ENCODE peak calls at places on chromosomes 6 and 20, in four cellular contexts. K is mesenchymal stem cell, D is neuronal stem cell, F is RWPE2. S is an unnamed sample. For H3K4me1 and H3K36me3, the result is how much of the 10 kb centered on the place peaks cover.

GRCh38 chr6:9851541-9852380 is 563.1 kb downstream of the TFAP2A start:
- DNase-seq in D (no peak), F (no peak), K (peak), S (no peak)

GRCh38 chr20:58868795-58869194 is 16.3 kb downstream of the GNAS start:
- DNase-seq in F (no peak), K (no peak), D (no peak), S (no peak)

GRCh38 chr6:78810698-78811097 is 56.7 kb upstream of the IRAK1BP1 start:
- DNase-seq in K (no peak), F (peak), D (no peak), S (no peak)

GRCh38 chr6:74334722-74335121 is 638.7 kb downstream of the CD109 start:
- DNase-seq in D (no peak), F (no peak), K (no peak), S (no peak)

GRCh38 chr20:62570897-62571666 is 71.2 kb upstream of the SLCO4A1 start:
- DNase-seq in K (no peak), D (no peak), F (no peak), S (no peak)

GRCh38 chr6:100663219-100663863 is 198.6 kb upstream of the SIM1 start:
- DNase-seq in D (no peak), F (no peak), K (peak), S (no peak)

GRCh38 chr6:69973138-69973537 is 106.8 kb downstream of the COL19A1 start:
- DNase-seq in K (no peak), F (no peak), D (no peak), S (no peak)

GRCh38 chr6:45900808-45901752 is 114.6 kb downstream of the CLIC5 start:
- DNase-seq in D (no peak), K (peak), F (no peak), S (no peak)

DNA sequence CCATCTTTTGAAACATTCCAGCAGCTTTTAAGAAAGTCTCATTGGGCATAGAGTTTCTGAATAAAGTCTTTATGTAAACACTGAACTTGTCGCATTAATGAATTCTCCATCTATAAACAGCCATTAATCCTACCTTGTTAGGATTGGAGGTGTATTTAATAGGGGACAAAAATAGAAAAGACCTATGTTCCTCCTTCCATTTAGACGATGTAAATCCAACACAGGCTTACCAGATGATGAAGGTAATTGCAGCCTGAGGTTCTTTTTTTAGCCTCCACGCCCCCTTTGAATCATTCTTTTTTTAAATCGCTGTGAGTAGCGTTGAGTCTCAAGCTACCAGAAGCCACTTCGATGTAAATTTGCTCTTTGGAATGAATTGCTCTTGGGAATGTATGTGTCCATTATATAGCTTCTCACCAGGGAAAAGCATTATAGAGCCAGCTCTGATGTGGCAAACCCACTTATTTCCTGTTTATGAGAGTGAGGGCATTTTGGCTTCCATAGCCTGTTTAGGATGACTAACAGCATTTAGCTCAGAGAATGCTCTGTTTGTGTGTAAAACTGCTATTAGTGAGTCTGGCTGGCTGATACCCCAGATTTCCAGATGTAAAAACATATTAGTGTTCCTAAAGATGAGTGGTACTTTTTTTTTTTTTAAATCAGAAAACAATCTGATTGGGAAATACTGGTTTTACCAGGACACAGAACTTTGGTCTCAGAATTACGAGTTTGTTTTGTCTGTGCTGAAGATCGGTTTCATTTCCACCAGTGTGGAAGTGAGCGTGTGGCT is 74.9 kb upstream of the CLDN20 start:
- DNase-seq in D (no peak), K (peak), F (no peak), S (no peak)
- H3K4me1 ChIP-seq in D (under half), K (under half), F (under half), S (half or more)

DNA sequence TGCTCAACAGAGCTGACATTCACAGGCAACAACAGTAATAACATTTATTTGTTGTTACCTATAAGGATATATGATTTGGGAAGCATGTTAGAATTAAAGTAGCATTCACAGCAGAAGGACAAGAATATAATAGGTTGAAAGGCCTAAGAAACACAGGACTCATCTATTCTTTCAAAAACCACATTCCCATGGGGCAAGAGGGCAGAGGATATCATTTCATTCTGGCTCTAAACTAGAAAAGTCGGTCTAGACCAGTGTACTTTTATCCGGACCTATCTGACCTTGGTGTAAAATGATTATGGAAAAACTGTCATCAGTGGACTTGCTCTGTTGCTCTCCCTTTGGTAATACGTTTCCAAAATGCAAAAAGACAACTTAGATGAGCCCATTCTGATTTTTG is 914.7 kb upstream of the CITED2 start:
- DNase-seq in F (no peak), K (no peak), D (no peak), S (no peak)
- H3K36me3 ChIP-seq in F (under half), K (under half), D (under half), S (under half)

GRCh38 chr6:15362274-15363160 is 116.6 kb downstream of the JARID2 start:
- DNase-seq in F (no peak), K (no peak), D (no peak), S (no peak)

GRCh38 chr6:15359335-15359862 is 113.5 kb downstream of the JARID2 start:
- DNase-seq in K (no peak), D (no peak), F (no peak), S (no peak)

GRCh38 chr6:15357832-15358231 is 112.0 kb downstream of the JARID2 start:
- DNase-seq in D (no peak), F (no peak), K (no peak), S (no peak)

GRCh38 chr6:15358579-15359327 is 112.9 kb downstream of the JARID2 start:
- DNase-seq in D (no peak), F (no peak), K (peak), S (no peak)

DNA sequence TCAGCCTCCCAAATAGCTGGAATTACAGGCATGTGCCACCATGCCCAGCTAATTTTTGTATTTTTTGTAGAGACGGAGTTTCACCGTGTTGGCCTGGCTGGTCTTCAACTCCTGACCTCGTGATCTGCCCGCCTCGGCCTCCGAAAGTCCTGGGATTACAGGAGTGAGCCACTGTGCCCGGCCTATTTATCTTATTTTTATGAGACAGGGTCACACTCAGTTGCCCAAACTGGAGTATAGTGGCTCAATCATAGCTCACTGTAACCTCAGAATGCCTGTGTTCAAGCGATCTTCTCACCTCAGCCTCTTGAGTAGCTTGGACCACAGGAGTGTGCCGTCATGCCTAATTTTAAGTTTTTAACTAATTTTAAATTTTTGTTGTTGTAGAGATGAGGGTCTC is 114.4 kb downstream of the JARID2 start:
- DNase-seq in D (no peak), F (no peak), K (no peak), S (no peak)
- H3K4me1 ChIP-seq in D (under half), F (under half), K (under half), S (under half)

GRCh38 chr6:43610431-43610830 is 18.6 kb downstream of the GTPBP2 start:
- DNase-seq in D (no peak), K (no peak), F (no peak), S (no peak)
- H3K36me3 ChIP-seq in D (under half), K (under half), F (half or more), S (under half)

GRCh38 chr6:135465307-135465706 is 32.2 kb downstream of the AHI1 start:
- DNase-seq in K (no peak), F (no peak), D (no peak), S (no peak)

GRCh38 chr6:135464634-135465033 is 32.9 kb downstream of the AHI1 start:
- DNase-seq in K (no peak), F (no peak), D (no peak), S (no peak)

GRCh38 chr6:135465903-135466302 is 31.6 kb downstream of the AHI1 start:
- DNase-seq in F (no peak), K (no peak), D (no peak), S (no peak)
- H3K4me1 ChIP-seq in F (under half), K (under half), D (under half), S (under half)

DNA sequence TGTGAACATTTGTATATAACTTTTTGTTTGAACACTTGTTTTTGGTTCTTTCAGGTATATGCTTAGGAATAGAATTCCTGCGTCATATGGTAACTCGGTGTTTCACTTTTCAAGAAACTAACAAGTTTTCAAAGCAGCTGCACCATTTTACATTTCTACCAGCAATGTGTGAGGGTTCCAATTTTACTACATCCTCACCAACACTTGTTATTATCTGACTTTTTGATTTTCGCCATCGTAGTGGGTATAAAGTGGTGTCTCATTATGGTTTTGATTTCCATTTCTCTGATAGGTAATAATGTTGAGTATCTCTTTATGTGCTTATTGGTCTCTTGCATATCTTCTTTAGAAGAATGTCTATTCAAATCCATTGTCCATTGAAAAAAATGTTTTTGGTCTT is 39.6 kb upstream of the MROH8 start:
- DNase-seq in K (no peak), D (no peak), F (no peak), S (no peak)
- H3K36me3 ChIP-seq in K (under half), D (under half), F (half or more), S (under half)

S was measured in thoracic aorta.